ENCODE peak calls at places on chromosomes 1 and 21, in six cellular contexts. U is esophagus muscularis mucosa, J is fibroblast of the aortic adventitia, P is thoracic aorta, X is mucosa of descending colon, V is colonic mucosa. N is an unnamed sample.

GRCh38 chr1:17437260-17438175 is 2.0 kb downstream of the RCC2 start:
- DNase-seq in U (no peak), J (no peak), P (no peak), X (peak; percentile 65), V (peak; percentile 38), N (no peak)

GRCh38 chr1:65812065-65812464 is 19.4 kb downstream of the PDE4B start:
- DNase-seq in U (no peak), J (peak; percentile 78), P (no peak), X (no peak), V (peak; percentile 25), N (no peak)

GRCh38 chr1:94783342-94784264 is 36.6 kb upstream of the SLC44A3 start:
- DNase-seq in U (peak; percentile 93), J (peak; percentile 98), P (peak; percentile 79), X (peak; percentile 79), V (peak; percentile 70), N (no peak)

GRCh38 chr1:65263286-65263685 is 46.1 kb upstream of the DNAJC6 start:
- DNase-seq in U (no peak), J (no peak), P (no peak), X (no peak), V (no peak), N (no peak)

GRCh38 chr21:36707763-36708511 is 9.0 kb downstream of the SIM2 start:
- DNase-seq in U (no peak), J (no peak), P (no peak), X (no peak), V (no peak), N (peak; percentile 82)

GRCh38 chr1:21872445-21873079 is 60.5 kb downstream of the LDLRAD2 start:
- DNase-seq in U (no peak), J (no peak), P (no peak), X (no peak), V (no peak), N (no peak)

GRCh38 chr1:1703796-1704195 is 11.2 kb upstream of the SLC35E2B start:
- DNase-seq in U (no peak), J (no peak), P (no peak), X (peak; percentile 51), V (no peak), N (peak; percentile 78)

GRCh38 chr1:226696552-226696951 is 42.5 kb downstream of the ITPKB start:
- DNase-seq in U (no peak), J (no peak), P (no peak), X (no peak), V (no peak), N (no peak)

GRCh38 chr1:59947047-59947938 is 20.7 kb upstream of the CYP2J2 start:
- DNase-seq in U (no peak), J (peak; percentile 77), P (no peak), X (no peak), V (peak; percentile 63), N (no peak)

GRCh38 chr1:87717167-87717670 is 388.5 kb downstream of the LMO4 start:
- DNase-seq in U (no peak), J (no peak), P (no peak), X (no peak), V (no peak), N (no peak)

GRCh38 chr1:58713841-58714240 is 14.0 kb upstream of the MYSM1 start:
- DNase-seq in U (peak; percentile 57), J (no peak), P (no peak), X (no peak), V (no peak), N (no peak)

GRCh38 chr1:110112143-110112542 is at the start of gene UBL4B:
- DNase-seq in U (no peak), J (no peak), P (no peak), X (no peak), V (no peak), N (no peak)

GRCh38 chr1:12541274-12542137 is 76.5 kb downstream of the DHRS3 start:
- DNase-seq in U (peak; percentile 86), J (peak; percentile 88), P (no peak), X (no peak), V (peak; percentile 39), N (no peak)

GRCh38 chr1:116508090-116508983 is 62.5 kb downstream of the CD58 start:
- DNase-seq in U (peak; percentile 74), J (no peak), P (no peak), X (no peak), V (no peak), N (no peak)

GRCh38 chr1:215141460-215141859 is 58.9 kb downstream of the KCNK2 start:
- DNase-seq in U (no peak), J (no peak), P (no peak), X (no peak), V (no peak), N (no peak)

GRCh38 chr1:227894306-227894721 is 53.4 kb downstream of the WNT9A start:
- DNase-seq in U (no peak), J (no peak), P (no peak), X (peak; percentile 36), V (no peak), N (no peak)

GRCh38 chr21:46355161-46356004 is 31.4 kb downstream of the PCNT start:
- DNase-seq in U (no peak), J (no peak), P (no peak), X (no peak), V (no peak), N (no peak)

GRCh38 chr1:203026666-203027663 is 674 bp downstream of the PPFIA4 start:
- DNase-seq in U (no peak), J (no peak), P (no peak), X (no peak), V (peak; percentile 17), N (no peak)

GRCh38 chr1:22326372-22326915 is 125.2 kb upstream of the ZBTB40 start:
- DNase-seq in U (no peak), J (no peak), P (no peak), X (no peak), V (no peak), N (no peak)

GRCh38 chr1:246301553-246302250 is 205.4 kb downstream of the SMYD3 start:
- DNase-seq in U (no peak), J (no peak), P (no peak), X (no peak), V (no peak), N (no peak)

GRCh38 chr1:59116920-59117542 is 179.9 kb upstream of the FGGY start:
- DNase-seq in U (peak; percentile 57), J (peak; percentile 67), P (no peak), X (no peak), V (no peak), N (no peak)

GRCh38 chr1:60904079-60904852 is 178.1 kb upstream of the NFIA start:
- DNase-seq in U (peak; percentile 90), J (peak; percentile 71), P (peak; percentile 44), X (no peak), V (no peak), N (no peak)

GRCh38 chr1:155882235-155882634 is 22.9 kb downstream of the SYT11 start:
- DNase-seq in U (no peak), J (no peak), P (no peak), X (no peak), V (no peak), N (no peak)

GRCh38 chr21:45329261-45330074 is 41.8 kb upstream of the POFUT2 start:
- DNase-seq in U (no peak), J (no peak), P (no peak), X (no peak), V (peak; percentile 40), N (no peak)

DNA sequence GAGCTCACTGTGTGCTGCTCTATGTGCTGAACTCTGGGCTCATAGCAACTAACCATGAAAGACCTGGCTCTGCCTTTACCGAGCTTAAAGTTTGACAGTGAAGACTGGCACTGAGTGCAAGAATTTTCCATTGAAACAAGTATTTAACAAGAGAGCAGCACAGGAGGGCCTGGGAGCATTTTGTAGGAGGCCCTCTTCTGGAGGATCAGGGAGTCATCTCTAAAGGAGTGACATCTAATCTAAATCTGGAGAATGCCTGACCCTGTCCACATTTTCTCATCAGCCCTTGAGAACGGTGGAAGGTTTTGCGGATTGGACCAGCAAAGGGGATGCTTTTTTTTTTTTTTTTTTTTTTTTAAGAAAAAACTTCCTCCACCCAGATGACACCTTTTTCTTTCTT is 150.8 kb downstream of the ROR1 start:
- DNase-seq in U (no peak), J (no peak), P (no peak), X (no peak), V (no peak), N (no peak)
- TF ChIP-seq CTCF in U (no peak), J (no peak), P (no peak), X (no peak), V (no peak), N (peak; percentile 16)

GRCh38 chr1:147500309-147500839 is 40.9 kb upstream of the BCL9 start:
- DNase-seq in U (no peak), J (no peak), P (no peak), X (no peak), V (no peak), N (no peak)
- TF ChIP-seq CTCF in U (no peak), J (no peak), P (no peak), X (no peak), V (no peak), N (no peak)

GRCh38 chr1:64100791-64101190 is 102.6 kb upstream of the UBE2U start:
- DNase-seq in U (no peak), J (peak; percentile 52), P (no peak), X (no peak), V (no peak), N (no peak)
- TF ChIP-seq CTCF in U (no peak), J (no peak), P (no peak), X (no peak), V (no peak), N (no peak)

GRCh38 chr1:160942926-160943325 is 11.7 kb downstream of the ITLN2 start:
- DNase-seq in U (no peak), J (no peak), P (no peak), X (no peak), V (no peak), N (no peak)
- TF ChIP-seq CTCF in U (no peak), J (no peak), P (no peak), X (no peak), V (no peak), N (no peak)

GRCh38 chr1:81760487-81761097 is 40.1 kb upstream of the ADGRL2 start:
- DNase-seq in U (no peak), J (peak; percentile 72), P (no peak), X (no peak), V (no peak), N (no peak)
- TF ChIP-seq CTCF in U (peak; percentile 40), J (peak; percentile 49), P (peak; percentile 4), X (no peak), V (no peak), N (peak; percentile 65)

GRCh38 chr1:209241481-209241880 is 342.0 kb upstream of the CAMK1G start:
- DNase-seq in U (peak; percentile 66), J (no peak), P (no peak), X (no peak), V (no peak), N (no peak)
- TF ChIP-seq CTCF in U (no peak), J (no peak), P (no peak), X (no peak), V (no peak), N (no peak)

DNA sequence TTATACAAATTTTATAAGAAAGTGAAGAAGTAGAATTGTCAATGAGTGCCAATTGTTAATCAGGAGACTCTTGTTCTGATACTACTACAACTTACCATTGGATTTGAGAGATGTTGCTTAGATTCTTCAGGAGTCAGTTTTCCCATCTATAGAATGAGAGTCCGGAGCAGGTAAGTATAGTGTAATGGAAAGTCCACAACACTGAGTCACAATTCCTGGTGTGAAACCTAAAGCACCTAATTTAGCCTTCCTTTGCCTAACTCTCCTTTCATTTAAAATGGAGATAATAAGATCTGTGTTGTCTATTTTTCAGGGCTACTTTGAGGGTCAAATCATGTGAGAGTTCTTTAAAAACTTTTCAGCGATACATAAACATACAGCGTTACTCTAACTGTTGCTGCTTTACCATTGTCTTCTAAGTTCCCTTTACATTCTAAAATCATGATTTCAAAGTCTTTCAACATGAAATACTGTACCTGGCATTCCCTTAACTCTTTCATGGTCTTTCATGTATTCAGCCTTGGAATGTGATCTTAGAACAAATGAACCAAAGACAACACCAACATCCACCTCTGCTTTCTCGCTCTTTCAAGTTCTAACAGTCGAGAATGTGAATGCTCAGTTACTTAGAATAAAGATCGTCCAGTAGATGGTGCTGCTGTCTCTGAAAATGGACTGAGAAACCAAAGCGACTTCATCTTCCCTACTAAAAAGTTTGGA is 90.9 kb downstream of the SLC30A10 start:
- DNase-seq in U (no peak), J (peak; percentile 81), P (no peak), X (no peak), V (peak; percentile 46), N (no peak)
- TF ChIP-seq CTCF in U (peak; percentile 18), J (peak; percentile 64), P (no peak), X (no peak), V (peak; percentile 40), N (peak; percentile 78)

N was measured in osteocyte.